ENCODE peak calls at places on chromosomes 13 and 19, in six cellular contexts. R is A549, E is gastrocnemius medialis, Y is heart left ventricle, H is IMR-90, P is HCT116. A is an unnamed sample.

GRCh38 chr19:46913198-46913851 is 52.5 kb downstream of the ARHGAP35 start:
- ATAC-seq in R (peak), E (no peak), Y (peak), H (peak), P (no peak), A (no peak)

GRCh38 chr13:91101436-91101835 is 246.1 kb upstream of the MIR17HG start:
- ATAC-seq in P (no peak), R (no peak), Y (no peak), E (no peak), H (no peak), A (no peak)

GRCh38 chr19:58294743-58295374 is 10.3 kb upstream of the ERVK3-1 start:
- ATAC-seq in H (no peak), E (no peak), P (no peak), Y (peak), R (peak), A (no peak)

GRCh38 chr19:40594657-40595077 is 6.5 kb upstream of the LTBP4 start:
- ATAC-seq in Y (no peak), P (peak), E (no peak), R (peak), H (peak), A (no peak)

GRCh38 chr19:44005968-44006367 is 3.2 kb downstream of the ZNF230 start:
- ATAC-seq in Y (no peak), P (no peak), R (no peak), E (no peak), H (no peak), A (no peak)

GRCh38 chr19:35117017-35117570 is 1.5 kb downstream of the FXYD3 start:
- ATAC-seq in H (no peak), Y (no peak), E (no peak), P (no peak), R (peak), A (no peak)

GRCh38 chr13:106182404-106182803 is 353.1 kb downstream of the EFNB2 start:
- ATAC-seq in E (no peak), H (peak), P (peak), Y (no peak), R (no peak), A (no peak)

GRCh38 chr19:54179921-54180452 is 7.0 kb upstream of the TMC4 start:
- ATAC-seq in P (peak), R (peak), H (peak), Y (peak), E (no peak), A (no peak)

GRCh38 chr19:32223595-32224370 is 121.6 kb upstream of the ZNF507 start:
- ATAC-seq in H (no peak), P (no peak), Y (peak), E (no peak), R (peak), A (no peak)

GRCh38 chr19:32223106-32223505 is 122.3 kb upstream of the ZNF507 start:
- ATAC-seq in Y (no peak), H (no peak), R (no peak), P (no peak), E (no peak), A (no peak)

GRCh38 chr19:32222594-32222993 is 122.8 kb upstream of the ZNF507 start:
- ATAC-seq in R (no peak), H (no peak), P (no peak), Y (no peak), E (no peak), A (no peak)

GRCh38 chr19:32227561-32228165 is 117.7 kb upstream of the ZNF507 start:
- ATAC-seq in R (no peak), Y (no peak), P (peak), H (no peak), E (no peak), A (no peak)

GRCh38 chr19:32224371-32225244 is 120.8 kb upstream of the ZNF507 start:
- ATAC-seq in H (peak), R (peak), E (peak), Y (peak), P (peak), A (peak)
- H3K4me3 ChIP-seq in H (no peak), R (no peak), E (peak), Y (peak), P (no peak), A (no peak)

DNA sequence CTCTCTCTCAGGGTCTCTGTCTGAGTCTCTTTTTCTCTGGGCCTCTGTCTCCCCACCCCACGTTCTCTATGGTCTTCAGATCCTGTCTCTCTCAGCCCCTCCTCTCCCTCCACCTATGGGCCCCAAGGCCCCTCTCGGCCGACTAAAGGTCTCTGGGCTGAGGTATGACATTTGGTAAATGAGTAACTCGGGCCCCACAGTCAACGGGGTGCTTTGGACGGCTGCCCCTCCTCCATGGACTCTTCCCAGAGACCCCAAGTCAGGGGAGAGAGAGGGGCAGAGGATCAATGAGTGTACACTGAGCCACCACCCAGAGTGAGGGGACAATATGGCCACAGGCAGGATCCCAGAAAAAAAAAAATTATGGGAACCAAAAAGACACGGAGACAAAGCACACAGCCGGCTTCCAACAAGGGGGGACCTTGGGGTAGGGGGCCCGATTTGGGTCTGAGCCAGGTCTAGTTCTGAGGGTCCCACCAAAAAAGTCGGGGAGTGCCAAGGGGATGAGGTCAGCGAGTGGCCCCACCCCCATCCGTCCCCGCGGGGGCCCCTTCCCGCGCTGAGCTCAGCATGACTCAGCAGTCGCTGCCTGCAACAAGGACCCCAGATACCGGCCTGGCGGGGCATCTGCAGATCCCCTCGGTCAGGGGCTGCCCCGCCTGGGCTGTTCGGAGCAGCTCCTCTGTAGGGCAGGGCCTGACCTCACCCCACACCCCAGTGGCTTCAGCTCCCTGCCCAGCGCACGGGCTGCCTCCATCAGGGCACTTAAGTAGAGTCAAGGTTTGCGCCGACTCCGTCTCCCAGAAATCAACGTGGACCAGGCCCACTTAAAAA is 1.5 kb upstream of the FTL start:
- ATAC-seq in R (peak), P (peak), E (no peak), Y (peak), H (peak), A (peak)
- TF ChIP-seq POLR2A in R (peak), P (no peak), E (no peak), Y (peak), H (no peak), A (peak)

GRCh38 chr19:37128821-37129177 is 43.7 kb downstream of the ZNF585A start:
- ATAC-seq in E (no peak), Y (no peak), P (no peak), R (no peak), H (no peak), A (no peak)
- H3K4me3 ChIP-seq in E (no peak), Y (no peak), P (no peak), R (no peak), H (no peak), A (no peak)

GRCh38 chr19:281156-281853 is 9.9 kb downstream of the PLPP2 start:
- ATAC-seq in H (no peak), E (no peak), P (no peak), R (no peak), Y (peak), A (no peak)

GRCh38 chr19:280541-281007 is 10.6 kb downstream of the PLPP2 start:
- ATAC-seq in R (no peak), E (no peak), P (no peak), H (no peak), Y (no peak), A (no peak)

GRCh38 chr19:279656-280055 is 11.5 kb downstream of the PLPP2 start:
- ATAC-seq in R (no peak), E (no peak), H (no peak), P (peak), Y (no peak), A (no peak)

GRCh38 chr19:277581-278165 is 13.5 kb downstream of the PLPP2 start:
- ATAC-seq in R (no peak), H (peak), Y (no peak), E (no peak), P (no peak), A (no peak)

GRCh38 chr19:279231-279630 is 12.0 kb downstream of the PLPP2 start:
- ATAC-seq in Y (no peak), E (no peak), R (no peak), H (no peak), P (no peak), A (no peak)
- TF ChIP-seq POLR2A in Y (no peak), E (no peak), R (no peak), H (no peak), P (no peak), A (no peak)